ENCODE peak calls at places on chromosomes 4 and X, in nine cellular contexts. One of them, this sample, is unnamed.

GRCh38 chrX:50988649-50989048 is 78.1 kb downstream of the BMP15 start:
- DNase-seq in brain microvascular endothelial cell: peak
- DNase-seq in astrocyte of the spinal cord: peak
- DNase-seq in heart right ventricle: no peak
- DNase-seq in AG10803: peak
- DNase-seq in fibroblast of the aortic adventitia: peak
- DNase-seq in psoas muscle: no peak
- DNase-seq in IMR-90: peak
- DNase-seq in AG09309: peak
- DNase-seq in this sample: peak

GRCh38 chr4:56531823-56532222 is 26.2 kb downstream of the ARL9 start:
- DNase-seq in fibroblast of the aortic adventitia: peak
- DNase-seq in IMR-90: no peak
- DNase-seq in AG09309: no peak
- DNase-seq in AG10803: no peak
- DNase-seq in brain microvascular endothelial cell: no peak
- DNase-seq in psoas muscle: no peak
- DNase-seq in heart right ventricle: no peak
- DNase-seq in astrocyte of the spinal cord: no peak
- DNase-seq in this sample: no peak

GRCh38 chr4:152968806-152969394 is 32.8 kb downstream of the FHDC1 start:
- DNase-seq in AG10803: peak
- DNase-seq in AG09309: no peak
- DNase-seq in brain microvascular endothelial cell: no peak
- DNase-seq in heart right ventricle: no peak
- DNase-seq in psoas muscle: no peak
- DNase-seq in fibroblast of the aortic adventitia: no peak
- DNase-seq in astrocyte of the spinal cord: no peak
- DNase-seq in IMR-90: peak
- DNase-seq in this sample: no peak

GRCh38 chrX:78104447-78105176 is 564 bp downstream of the PGK1 start:
- DNase-seq in fibroblast of the aortic adventitia: peak
- DNase-seq in AG10803: peak
- DNase-seq in astrocyte of the spinal cord: peak
- DNase-seq in psoas muscle: peak
- DNase-seq in AG09309: peak
- DNase-seq in heart right ventricle: peak
- DNase-seq in brain microvascular endothelial cell: no peak
- DNase-seq in IMR-90: peak
- DNase-seq in this sample: peak

GRCh38 chr4:20418865-20419451 is 167.3 kb downstream of the SLIT2 start:
- DNase-seq in IMR-90: peak
- DNase-seq in AG09309: peak
- DNase-seq in brain microvascular endothelial cell: peak
- DNase-seq in astrocyte of the spinal cord: peak
- DNase-seq in AG10803: peak
- DNase-seq in psoas muscle: no peak
- DNase-seq in heart right ventricle: no peak
- DNase-seq in fibroblast of the aortic adventitia: peak
- DNase-seq in this sample: peak

GRCh38 chrX:126770179-126770578 is 49.4 kb upstream of the PRR32 start:
- DNase-seq in fibroblast of the aortic adventitia: no peak
- DNase-seq in AG09309: no peak
- DNase-seq in brain microvascular endothelial cell: no peak
- DNase-seq in AG10803: no peak
- DNase-seq in astrocyte of the spinal cord: no peak
- DNase-seq in psoas muscle: no peak
- DNase-seq in heart right ventricle: no peak
- DNase-seq in IMR-90: no peak
- DNase-seq in this sample: no peak

GRCh38 chrX:68832101-68832416 is 3.2 kb downstream of the EFNB1 start:
- DNase-seq in brain microvascular endothelial cell: peak
- DNase-seq in AG10803: peak
- DNase-seq in heart right ventricle: peak
- DNase-seq in AG09309: peak
- DNase-seq in fibroblast of the aortic adventitia: peak
- DNase-seq in psoas muscle: peak
- DNase-seq in IMR-90: peak
- DNase-seq in astrocyte of the spinal cord: peak
- DNase-seq in this sample: peak

GRCh38 chr4:3834186-3834920 is 68.2 kb downstream of the ADRA2C start:
- DNase-seq in astrocyte of the spinal cord: no peak
- DNase-seq in AG09309: no peak
- DNase-seq in psoas muscle: no peak
- DNase-seq in heart right ventricle: no peak
- DNase-seq in AG10803: no peak
- DNase-seq in IMR-90: no peak
- DNase-seq in fibroblast of the aortic adventitia: no peak
- DNase-seq in brain microvascular endothelial cell: no peak
- DNase-seq in this sample: no peak

GRCh38 chr4:46953564-46953963 is 39.8 kb downstream of the GABRA4 start:
- DNase-seq in AG10803: no peak
- DNase-seq in fibroblast of the aortic adventitia: no peak
- DNase-seq in brain microvascular endothelial cell: no peak
- DNase-seq in IMR-90: peak
- DNase-seq in psoas muscle: no peak
- DNase-seq in astrocyte of the spinal cord: no peak
- DNase-seq in heart right ventricle: no peak
- DNase-seq in AG09309: no peak
- DNase-seq in this sample: no peak

GRCh38 chrX:24260827-24261550 is 52.9 kb downstream of the SUPT20HL2 start:
- DNase-seq in AG10803: peak
- DNase-seq in IMR-90: peak
- DNase-seq in brain microvascular endothelial cell: peak
- DNase-seq in heart right ventricle: no peak
- DNase-seq in astrocyte of the spinal cord: peak
- DNase-seq in psoas muscle: no peak
- DNase-seq in AG09309: no peak
- DNase-seq in fibroblast of the aortic adventitia: peak
- DNase-seq in this sample: peak

GRCh38 chrX:41116948-41117347 is 31.7 kb downstream of the USP9X start:
- DNase-seq in fibroblast of the aortic adventitia: peak
- DNase-seq in brain microvascular endothelial cell: no peak
- DNase-seq in astrocyte of the spinal cord: no peak
- DNase-seq in AG10803: no peak
- DNase-seq in heart right ventricle: no peak
- DNase-seq in psoas muscle: no peak
- DNase-seq in IMR-90: no peak
- DNase-seq in AG09309: no peak
- DNase-seq in this sample: no peak

GRCh38 chrX:989959-990510 is 222.4 kb downstream of the CRLF2 start:
- DNase-seq in IMR-90: peak
- DNase-seq in fibroblast of the aortic adventitia: peak
- DNase-seq in heart right ventricle: peak
- DNase-seq in psoas muscle: peak
- DNase-seq in AG09309: peak
- DNase-seq in AG10803: peak
- DNase-seq in brain microvascular endothelial cell: peak
- DNase-seq in astrocyte of the spinal cord: peak
- DNase-seq in this sample: peak

GRCh38 chr4:143531368-143531767 is 17.9 kb downstream of the SMARCA5 start:
- DNase-seq in AG10803: no peak
- DNase-seq in psoas muscle: no peak
- DNase-seq in fibroblast of the aortic adventitia: peak
- DNase-seq in astrocyte of the spinal cord: peak
- DNase-seq in heart right ventricle: no peak
- DNase-seq in IMR-90: peak
- DNase-seq in brain microvascular endothelial cell: no peak
- DNase-seq in AG09309: no peak
- DNase-seq in this sample: peak
- TF ChIP-seq CTCF in AG10803: peak
- TF ChIP-seq CTCF in psoas muscle: peak
- TF ChIP-seq CTCF in fibroblast of the aortic adventitia: peak
- TF ChIP-seq CTCF in astrocyte of the spinal cord: peak
- TF ChIP-seq CTCF in heart right ventricle: peak
- TF ChIP-seq CTCF in IMR-90: peak
- TF ChIP-seq CTCF in brain microvascular endothelial cell: peak
- TF ChIP-seq CTCF in AG09309: peak
- TF ChIP-seq CTCF in this sample: peak

DNA sequence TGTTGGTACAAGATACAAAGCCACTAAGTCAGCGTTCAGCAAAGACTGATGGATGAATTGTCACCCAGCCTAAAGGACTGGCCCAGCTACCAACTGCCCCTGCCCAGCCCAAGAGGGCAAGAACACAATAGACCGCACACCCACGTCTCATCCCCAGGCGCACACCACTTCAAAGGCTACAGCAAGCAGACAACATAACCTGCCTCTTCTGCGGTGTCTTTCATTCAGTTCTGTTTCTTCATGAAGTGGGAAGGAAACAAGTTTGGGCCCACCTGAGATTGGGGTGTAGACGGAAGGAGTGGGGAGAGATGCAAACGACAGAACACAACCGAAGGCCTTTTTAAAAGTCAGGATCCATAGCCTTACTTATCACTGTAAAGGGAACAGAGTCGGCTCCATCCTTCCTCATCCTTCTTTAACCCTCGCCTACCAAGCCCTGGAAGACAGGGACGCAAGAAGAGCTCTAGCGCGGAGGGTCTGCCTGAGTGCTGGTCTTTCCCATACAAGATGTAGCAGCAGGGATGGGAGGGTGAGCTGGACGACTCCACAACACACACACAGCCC is 691 bp downstream of the SCARB2 start:
- DNase-seq in astrocyte of the spinal cord: peak
- DNase-seq in IMR-90: peak
- DNase-seq in brain microvascular endothelial cell: peak
- DNase-seq in heart right ventricle: no peak
- DNase-seq in psoas muscle: no peak
- DNase-seq in fibroblast of the aortic adventitia: peak
- DNase-seq in AG10803: peak
- DNase-seq in AG09309: no peak
- DNase-seq in this sample: no peak
- H3K4me3 ChIP-seq in astrocyte of the spinal cord: peak
- H3K4me3 ChIP-seq in IMR-90: peak
- H3K4me3 ChIP-seq in brain microvascular endothelial cell: peak
- H3K4me3 ChIP-seq in heart right ventricle: peak
- H3K4me3 ChIP-seq in psoas muscle: peak
- H3K4me3 ChIP-seq in fibroblast of the aortic adventitia: peak
- H3K4me3 ChIP-seq in AG10803: peak
- H3K4me3 ChIP-seq in AG09309: peak
- H3K4me3 ChIP-seq in this sample: peak

DNA sequence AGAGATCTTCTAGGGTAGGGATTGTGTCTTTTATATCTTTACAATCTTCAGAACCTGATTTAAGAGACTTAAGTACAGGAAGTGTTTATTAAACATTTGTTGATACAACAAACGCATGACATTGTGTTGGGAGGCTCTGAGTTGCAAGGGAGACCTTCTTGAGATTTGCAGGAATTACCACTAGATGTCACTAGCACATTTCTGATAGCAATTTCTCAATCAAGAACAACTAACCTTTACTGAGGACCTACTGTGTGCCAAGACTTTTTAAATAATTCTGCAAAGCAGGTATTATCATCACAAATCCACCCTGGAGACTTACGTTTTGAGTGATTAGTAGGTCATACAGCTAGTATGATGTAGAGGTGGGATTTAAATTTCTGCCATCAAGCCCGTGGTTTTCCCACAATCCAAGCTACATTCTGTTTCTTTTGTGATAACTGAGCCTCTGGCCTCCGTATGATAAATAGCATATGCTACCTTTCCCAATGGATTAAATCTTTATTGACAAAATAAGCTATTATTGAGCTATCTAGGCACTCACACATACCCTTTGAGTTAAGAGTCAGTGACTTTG is 986.0 kb downstream of the CCSER1 start:
- DNase-seq in astrocyte of the spinal cord: peak
- DNase-seq in AG10803: no peak
- DNase-seq in brain microvascular endothelial cell: peak
- DNase-seq in AG09309: no peak
- DNase-seq in IMR-90: peak
- DNase-seq in fibroblast of the aortic adventitia: peak
- DNase-seq in psoas muscle: no peak
- DNase-seq in heart right ventricle: no peak
- DNase-seq in this sample: peak
- TF ChIP-seq CTCF in astrocyte of the spinal cord: peak
- TF ChIP-seq CTCF in AG10803: no peak
- TF ChIP-seq CTCF in brain microvascular endothelial cell: peak
- TF ChIP-seq CTCF in AG09309: peak
- TF ChIP-seq CTCF in IMR-90: peak
- TF ChIP-seq CTCF in fibroblast of the aortic adventitia: peak
- TF ChIP-seq CTCF in psoas muscle: peak
- TF ChIP-seq CTCF in heart right ventricle: peak
- TF ChIP-seq CTCF in this sample: peak

GRCh38 chr4:60345397-60345796 is 854.7 kb upstream of the ADGRL3 start:
- DNase-seq in AG10803: no peak
- DNase-seq in heart right ventricle: no peak
- DNase-seq in fibroblast of the aortic adventitia: no peak
- DNase-seq in IMR-90: no peak
- DNase-seq in brain microvascular endothelial cell: no peak
- DNase-seq in AG09309: no peak
- DNase-seq in psoas muscle: no peak
- DNase-seq in astrocyte of the spinal cord: no peak
- DNase-seq in this sample: no peak
- H3K4me3 ChIP-seq in AG10803: no peak
- H3K4me3 ChIP-seq in heart right ventricle: no peak
- H3K4me3 ChIP-seq in fibroblast of the aortic adventitia: no peak
- H3K4me3 ChIP-seq in IMR-90: no peak
- H3K4me3 ChIP-seq in brain microvascular endothelial cell: no peak
- H3K4me3 ChIP-seq in AG09309: no peak
- H3K4me3 ChIP-seq in psoas muscle: no peak
- H3K4me3 ChIP-seq in astrocyte of the spinal cord: no peak
- H3K4me3 ChIP-seq in this sample: no peak

GRCh38 chr4:77045490-77045889 is 30.3 kb downstream of the CCNI start:
- DNase-seq in AG10803: no peak
- DNase-seq in AG09309: no peak
- DNase-seq in IMR-90: peak
- DNase-seq in heart right ventricle: no peak
- DNase-seq in astrocyte of the spinal cord: peak
- DNase-seq in fibroblast of the aortic adventitia: no peak
- DNase-seq in brain microvascular endothelial cell: no peak
- DNase-seq in psoas muscle: no peak
- DNase-seq in this sample: peak
- TF ChIP-seq CTCF in AG10803: peak
- TF ChIP-seq CTCF in AG09309: peak
- TF ChIP-seq CTCF in IMR-90: peak
- TF ChIP-seq CTCF in heart right ventricle: peak
- TF ChIP-seq CTCF in astrocyte of the spinal cord: peak
- TF ChIP-seq CTCF in fibroblast of the aortic adventitia: peak
- TF ChIP-seq CTCF in brain microvascular endothelial cell: peak
- TF ChIP-seq CTCF in psoas muscle: peak
- TF ChIP-seq CTCF in this sample: peak

DNA sequence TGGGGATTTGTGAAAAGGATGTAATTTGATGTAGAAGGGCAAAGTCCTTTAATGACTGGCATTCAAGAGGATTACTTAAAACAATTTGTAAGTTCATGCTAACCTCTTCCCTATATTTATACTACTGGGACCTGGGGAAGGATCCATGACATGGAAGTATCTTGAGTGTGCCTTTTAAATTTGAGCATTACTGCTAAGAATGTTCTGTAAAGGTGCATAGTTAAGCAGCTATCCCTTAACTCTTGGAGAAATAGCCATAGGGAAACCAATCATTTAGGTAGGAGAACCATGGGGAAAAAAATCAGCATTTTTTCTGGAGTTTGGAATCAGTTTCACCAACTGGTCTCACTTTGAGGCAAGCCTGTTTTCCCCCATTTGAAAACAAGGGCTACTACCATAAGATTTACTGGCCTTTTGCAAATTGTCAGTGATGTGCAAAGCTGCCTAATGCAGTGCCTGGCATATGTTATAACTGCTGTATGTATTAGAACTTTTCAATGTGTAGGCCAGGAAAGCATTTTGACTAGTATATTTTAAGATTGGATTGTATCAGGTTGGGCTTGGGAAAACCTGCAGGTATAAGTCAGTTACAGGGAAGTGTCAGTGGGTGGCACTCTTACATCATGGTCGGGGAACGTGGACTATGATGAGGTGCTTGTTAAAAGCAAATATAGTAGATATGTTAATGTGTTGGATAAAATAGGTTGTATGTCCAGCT is 72.1 kb downstream of the PRSS12 start:
- DNase-seq in heart right ventricle: no peak
- DNase-seq in brain microvascular endothelial cell: peak
- DNase-seq in IMR-90: peak
- DNase-seq in astrocyte of the spinal cord: peak
- DNase-seq in AG10803: peak
- DNase-seq in AG09309: peak
- DNase-seq in psoas muscle: no peak
- DNase-seq in fibroblast of the aortic adventitia: peak
- DNase-seq in this sample: peak
- H3K4me3 ChIP-seq in heart right ventricle: no peak
- H3K4me3 ChIP-seq in brain microvascular endothelial cell: peak
- H3K4me3 ChIP-seq in IMR-90: peak
- H3K4me3 ChIP-seq in astrocyte of the spinal cord: peak
- H3K4me3 ChIP-seq in AG10803: peak
- H3K4me3 ChIP-seq in AG09309: peak
- H3K4me3 ChIP-seq in psoas muscle: peak
- H3K4me3 ChIP-seq in fibroblast of the aortic adventitia: peak
- H3K4me3 ChIP-seq in this sample: peak

This sample was measured in fibroblast of pulmonary artery.